ENCODE peak calls at places on chromosomes 3 and 15, in four cellular contexts. V is H1, K is tibial nerve, H is IMR-90. W is an unnamed sample.
A peak's percentile ranks its signal among the peaks of the same experiment; 100 is the strongest.

GRCh38 chr3:46867550-46867898 is 4.3 kb upstream of the MYL3 start:
- DNase-seq in V (no peak), K (peak; percentile 70), H (no peak), W (peak; percentile 69)

GRCh38 chr3:184759666-184760200 is 47.9 kb upstream of the MAGEF1 start:
- DNase-seq in V (no peak), K (no peak), H (no peak), W (no peak)

GRCh38 chr3:113557374-113557773 is 25.0 kb downstream of the SIDT1 start:
- DNase-seq in V (no peak), K (no peak), H (peak; percentile 21), W (no peak)

GRCh38 chr3:172626241-172626640 is 84.6 kb downstream of the NCEH1 start:
- DNase-seq in V (no peak), K (no peak), H (peak; percentile 74), W (no peak)

GRCh38 chr3:50270422-50270831 is 1.5 kb downstream of the SEMA3B start:
- DNase-seq in V (no peak), K (no peak), H (peak; percentile 37), W (no peak)

GRCh38 chr15:34271493-34271892 is 46.7 kb downstream of the EMC4 start:
- DNase-seq in V (no peak), K (no peak), H (peak; percentile 88), W (no peak)

GRCh38 chr15:57019496-57020160 is 101.2 kb downstream of the TCF12 start:
- DNase-seq in V (no peak), K (no peak), H (no peak), W (no peak)

GRCh38 chr3:38566215-38566528 is 70.0 kb downstream of the EXOG start:
- DNase-seq in V (no peak), K (no peak), H (no peak), W (no peak)

GRCh38 chr3:53142986-53143385 is 12.8 kb upstream of the RFT1 start:
- DNase-seq in V (no peak), K (no peak), H (no peak), W (no peak)

GRCh38 chr3:127424766-127425504 is 137.1 kb upstream of the PRR20G start:
- DNase-seq in V (peak; percentile 45), K (no peak), H (no peak), W (no peak)

GRCh38 chr3:35651456-35651855 is 12.1 kb downstream of the ARPP21 start:
- DNase-seq in V (no peak), K (no peak), H (no peak), W (peak; percentile 7)

DNA sequence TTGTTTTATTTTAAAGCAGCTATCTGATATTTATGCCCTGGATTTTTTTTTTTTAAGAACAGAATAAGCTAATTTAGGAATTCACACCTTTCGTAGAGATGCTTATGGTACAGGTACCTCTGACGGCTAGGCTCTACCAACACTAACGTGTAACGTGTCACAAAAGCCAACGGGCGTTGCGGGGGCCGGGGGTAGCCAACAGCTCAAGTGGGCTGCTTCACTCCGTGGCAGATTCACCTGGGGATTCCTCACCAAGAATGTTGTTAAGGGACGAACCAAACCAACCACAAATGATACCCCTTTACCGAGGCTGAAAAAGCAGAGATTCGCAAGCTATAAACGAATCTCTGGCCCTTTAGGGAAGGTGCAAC is 1.0 kb downstream of the TMCC1 start:
- DNase-seq in V (no peak), K (no peak), H (no peak), W (peak; percentile 5)
- TF ChIP-seq POLR2A in V (no peak), K (no peak), H (no peak), W (no peak)

GRCh38 chr15:64092075-64092820 is 1.4 kb downstream of the CIAO2A start:
- DNase-seq in V (no peak), K (no peak), H (no peak), W (no peak)
- TF ChIP-seq CTCF in V (no peak), K (no peak), H (peak; percentile 21), W (no peak)

GRCh38 chr15:68197170-68197492 is 8.0 kb downstream of the CALML4 start:
- DNase-seq in V (no peak), K (no peak), H (no peak), W (no peak)
- TF ChIP-seq POLR2A in V (no peak), K (no peak), H (no peak), W (no peak)

DNA sequence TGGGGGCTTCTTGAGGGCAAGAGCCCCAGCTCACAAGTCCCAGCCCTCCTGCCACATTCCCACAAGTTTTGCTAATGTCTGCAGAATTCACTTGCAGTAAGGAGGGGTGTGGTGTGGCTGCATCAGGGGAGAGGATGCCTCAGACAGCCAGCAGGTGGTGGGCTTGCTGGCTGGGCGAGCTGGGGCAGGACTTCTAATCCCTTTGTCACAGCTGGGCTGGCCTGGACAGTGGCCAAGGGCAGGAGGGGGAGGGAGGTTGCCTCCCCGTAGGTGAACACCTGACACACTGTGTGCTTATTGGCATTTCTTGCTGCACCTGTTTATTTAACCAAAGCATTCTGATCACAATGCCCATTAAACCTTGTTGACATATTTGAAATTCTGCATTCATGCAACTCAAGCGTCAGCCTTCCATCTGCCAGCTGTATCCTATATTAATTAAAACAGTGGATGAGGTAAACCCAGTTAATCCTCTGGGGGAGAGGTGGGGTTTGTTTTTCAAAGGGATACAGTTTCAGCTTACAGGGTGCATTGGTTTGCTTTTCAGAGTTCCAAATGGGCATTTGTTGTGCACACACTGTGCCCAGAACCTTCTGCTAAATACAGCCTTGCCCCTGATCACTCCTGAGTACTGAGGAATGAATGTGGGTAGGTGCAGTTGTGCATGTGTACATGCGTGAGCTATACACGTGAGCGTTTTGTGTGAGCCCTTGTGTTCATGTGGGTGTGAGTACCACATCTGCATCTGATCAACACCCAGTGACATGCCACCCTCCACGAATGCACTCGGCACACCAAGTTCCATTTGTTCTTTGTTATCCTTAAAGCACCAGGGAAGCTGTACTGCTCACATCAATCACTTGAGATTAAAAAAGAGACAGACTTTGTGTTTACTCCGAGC is 268.7 kb downstream of the XXYLT1 start:
- DNase-seq in V (peak; percentile 59), K (no peak), H (peak; percentile 34), W (peak; percentile 93)
- TF ChIP-seq CTCF in V (peak; percentile 89), K (peak; percentile 21), H (peak; percentile 43), W (peak; percentile 69)

GRCh38 chr3:195899701-195900425 is 8.5 kb downstream of the TNK2 start:
- DNase-seq in V (no peak), K (no peak), H (no peak), W (no peak)
- TF ChIP-seq POLR2A in V (no peak), K (no peak), H (no peak), W (no peak)

DNA sequence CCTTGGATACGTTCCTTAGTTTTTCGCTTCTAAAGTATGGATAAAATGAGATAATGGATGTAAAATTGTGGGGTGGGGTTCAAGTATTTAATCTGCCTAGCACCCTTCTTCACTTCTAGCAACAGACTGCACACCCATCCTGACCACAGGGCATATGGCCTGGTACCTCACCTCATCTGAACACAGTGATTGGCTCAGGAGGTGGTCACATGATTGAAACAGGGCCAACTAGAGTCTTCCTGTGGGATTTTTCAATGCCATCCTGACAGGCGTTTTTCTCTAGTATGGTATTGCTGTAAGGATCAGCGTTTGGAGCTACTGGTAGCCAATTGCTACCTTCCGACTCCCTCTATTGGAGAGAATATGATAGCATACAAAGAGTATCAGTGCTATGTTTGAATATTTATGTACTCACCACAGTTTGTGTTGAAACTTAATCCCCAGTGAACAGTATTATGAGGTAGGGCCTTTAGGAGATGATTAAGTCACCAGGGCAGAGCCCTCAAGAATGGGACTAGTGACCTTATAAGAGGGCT is 172.2 kb downstream of the PPM1L start:
- DNase-seq in V (no peak), K (no peak), H (no peak), W (no peak)
- TF ChIP-seq CTCF in V (no peak), K (no peak), H (peak; percentile 4), W (no peak)

DNA sequence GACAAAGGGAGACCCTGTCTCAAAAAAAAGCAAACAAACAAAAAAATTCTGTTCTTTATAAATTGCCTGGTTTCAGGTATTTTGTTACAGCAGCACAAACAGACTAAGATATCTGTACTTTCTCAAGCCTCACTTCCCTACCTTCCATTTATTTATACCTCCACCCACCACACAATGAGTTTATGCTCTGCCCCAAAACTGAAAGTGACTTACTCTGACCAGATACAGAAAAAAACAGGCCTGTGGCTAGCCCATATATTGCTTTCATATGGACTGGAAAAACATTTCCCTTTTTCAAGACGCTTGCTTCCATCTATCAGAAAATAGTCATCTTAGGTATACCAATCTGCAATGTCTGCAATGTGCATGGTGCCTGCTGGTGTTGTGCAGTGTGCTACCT is 8.7 kb upstream of the GPD1L start:
- DNase-seq in V (no peak), K (no peak), H (no peak), W (no peak)
- TF ChIP-seq POLR2A in V (no peak), K (no peak), H (no peak), W (no peak)

GRCh38 chr3:13353936-13354542 is 66.1 kb downstream of the NUP210 start:
- DNase-seq in V (no peak), K (no peak), H (peak; percentile 18), W (no peak)
- TF ChIP-seq CTCF in V (peak; percentile 30), K (no peak), H (peak; percentile 31), W (no peak)